ENCODE peak calls at places on chromosomes 7 and 10, in five cellular contexts. S is tibial nerve, F is gastrocnemius medialis, V is right atrium auricular region, D is ovary. K is an unnamed sample.

GRCh38 chr10:117980216-117980615 is 66.5 kb downstream of the RAB11FIP2 start:
- DNase-seq in S (no peak), D (no peak), V (no peak), F (no peak), K (no peak)

GRCh38 chr10:49070701-49071100 is 44.6 kb downstream of the VSTM4 start:
- DNase-seq in F (no peak), S (no peak), D (no peak), V (no peak), K (no peak)

GRCh38 chr10:61404771-61405170 is 48.4 kb downstream of the TMEM26 start:
- DNase-seq in F (no peak), V (no peak), S (no peak), D (no peak), K (no peak)

GRCh38 chr10:123385508-123385907 is 231.3 kb downstream of the BUB3 start:
- DNase-seq in D (no peak), V (no peak), F (no peak), S (no peak), K (no peak)

GRCh38 chr10:30999084-30999712 is 32.5 kb downstream of the ZNF438 start:
- DNase-seq in D (no peak), F (peak; percentile 78), V (no peak), S (peak; percentile 48), K (peak; percentile 38)

GRCh38 chr10:116627386-116627933 is 6.7 kb downstream of the PNLIPRP2 start:
- DNase-seq in F (no peak), S (no peak), D (peak; percentile 62), V (peak; percentile 47), K (no peak)

GRCh38 chr7:2522780-2523433 is 3.3 kb downstream of the LFNG start:
- DNase-seq in F (no peak), V (no peak), D (no peak), S (no peak), K (no peak)

GRCh38 chr10:79310911-79311573 is 36.2 kb upstream of the PPIF start:
- DNase-seq in F (no peak), D (peak; percentile 33), S (peak; percentile 40), V (no peak), K (no peak)

GRCh38 chr10:63547628-63548356 is 26.6 kb downstream of the REEP3 start:
- DNase-seq in V (no peak), S (no peak), D (no peak), F (no peak), K (peak; percentile 17)

GRCh38 chr7:19117081-19117869 is at the start of gene TWIST1:
- DNase-seq in F (no peak), V (peak; percentile 75), S (peak; percentile 63), D (peak; percentile 68), K (peak; percentile 46)

GRCh38 chr7:16619979-16620408 is 25.6 kb downstream of the ANKMY2 start:
- DNase-seq in D (no peak), S (no peak), V (no peak), F (no peak), K (no peak)

GRCh38 chr7:139735912-139736595 is 41.7 kb downstream of the HIPK2 start:
- DNase-seq in D (no peak), F (no peak), S (no peak), V (no peak), K (no peak)

GRCh38 chr7:139735466-139735865 is 42.3 kb downstream of the HIPK2 start:
- DNase-seq in V (no peak), D (no peak), S (no peak), F (no peak), K (no peak)

GRCh38 chr7:139732471-139733167 is 45.2 kb downstream of the HIPK2 start:
- DNase-seq in S (no peak), V (peak; percentile 54), F (no peak), D (no peak), K (no peak)

GRCh38 chr7:139733751-139734150 is 44.0 kb downstream of the HIPK2 start:
- DNase-seq in S (no peak), V (peak; percentile 56), F (no peak), D (no peak), K (no peak)

GRCh38 chr7:139734395-139734794 is 43.4 kb downstream of the HIPK2 start:
- DNase-seq in F (peak; percentile 72), D (no peak), S (peak; percentile 73), V (peak; percentile 85), K (no peak)
- H3K27ac ChIP-seq in F (peak overlapping the region; percentile 91), D (no peak overlapping the region), S (peak overlapping the region; percentile 86), V (peak overlapping the region; percentile 96), K (peak overlapping the region; percentile 85)

GRCh38 chr7:101988513-101988912 is 171.1 kb downstream of the CUX1 start:
- DNase-seq in S (no peak), D (no peak), V (no peak), F (no peak), K (no peak)
- H3K4me1 ChIP-seq in S (no peaks in the 10 kb centered on the region), D (peaks cover 1% of the 10 kb centered on the region), V (peaks cover 30% of the 10 kb centered on the region), F (peaks cover 18% of the 10 kb centered on the region), K (peaks cover 19% of the 10 kb centered on the region)

GRCh38 chr10:129809841-129810240 is 154.2 kb downstream of the EBF3 start:
- DNase-seq in F (no peak), D (no peak), S (no peak), V (peak; percentile 43), K (no peak)
- H3K27me3 ChIP-seq in F (no peaks in the 10 kb centered on the region), D (no peaks in the 10 kb centered on the region), S (no peaks in the 10 kb centered on the region), V (no peaks in the 10 kb centered on the region), K (peaks cover 3% of the 10 kb centered on the region)

GRCh38 chr7:697259-697615 is 29.3 kb upstream of the DNAAF5 start:
- DNase-seq in S (no peak), V (no peak), D (no peak), F (no peak), K (no peak)
- H3K27ac ChIP-seq in S (no peak overlapping the region), V (no peak overlapping the region), D (no peak overlapping the region), F (peak overlapping the region; percentile 41), K (peak overlapping the region; percentile 25)

GRCh38 chr10:3399756-3400155 is 227.2 kb upstream of the PITRM1 start:
- DNase-seq in V (peak; percentile 26), F (no peak), D (no peak), S (no peak), K (no peak)

GRCh38 chr10:3397846-3398245 is 225.3 kb upstream of the PITRM1 start:
- DNase-seq in D (no peak), F (no peak), V (no peak), S (no peak), K (no peak)

GRCh38 chr10:3400368-3400767 is 227.8 kb upstream of the PITRM1 start:
- DNase-seq in V (peak; percentile 50), F (no peak), S (no peak), D (no peak), K (no peak)

GRCh38 chr10:3397231-3397630 is 224.6 kb upstream of the PITRM1 start:
- DNase-seq in D (no peak), V (no peak), F (no peak), S (no peak), K (no peak)

DNA sequence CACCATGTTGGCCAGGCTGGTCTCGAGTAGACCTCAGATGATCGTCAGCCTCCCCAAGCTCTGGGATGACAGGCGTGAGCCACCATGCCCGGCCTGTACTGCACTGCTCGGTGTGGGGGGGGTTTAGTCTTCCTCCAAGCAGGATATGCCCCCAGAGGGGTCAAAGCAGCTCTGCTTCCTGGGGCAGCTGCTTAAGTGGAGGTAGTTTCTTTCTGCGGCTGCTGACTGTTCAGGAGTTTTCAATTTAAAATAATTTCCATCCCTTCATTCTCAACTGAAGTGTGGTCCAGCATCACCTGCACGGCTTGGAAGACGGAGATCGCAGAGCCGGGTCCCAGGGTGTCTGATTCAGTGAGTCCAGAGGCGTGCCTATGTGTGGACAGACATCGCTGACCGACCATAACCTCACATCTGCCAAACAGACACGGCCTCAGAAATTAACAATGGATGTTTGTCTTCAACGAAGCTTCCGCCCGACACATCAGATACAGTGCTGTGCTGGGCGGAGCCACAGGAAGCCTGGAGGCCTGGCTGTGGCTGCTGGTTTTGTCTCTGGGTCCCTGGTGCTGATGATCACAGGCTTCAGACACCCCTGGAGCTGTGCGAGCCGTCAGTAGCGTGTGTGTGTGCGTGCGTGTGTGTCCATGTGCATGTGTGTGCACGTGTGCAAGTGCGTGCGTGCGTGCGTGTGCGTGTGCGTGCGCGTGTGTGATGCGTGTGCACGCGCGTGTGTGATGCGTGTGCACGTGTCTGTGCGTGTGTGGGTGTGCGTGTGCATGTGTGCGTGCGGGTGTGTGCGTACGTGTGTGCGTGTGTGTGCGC is 226.5 kb upstream of the PITRM1 start:
- DNase-seq in F (no peak), D (no peak), V (peak; percentile 56), S (peak; percentile 42), K (peak; percentile 45)
- H3K4me1 ChIP-seq in F (no peaks in the 10 kb centered on the region), D (no peaks in the 10 kb centered on the region), V (peaks cover 12% of the 10 kb centered on the region), S (no peaks in the 10 kb centered on the region), K (no peaks in the 10 kb centered on the region)

GRCh38 chr7:70736715-70737460 is 395.1 kb upstream of the GALNT17 start:
- DNase-seq in V (no peak), D (no peak), S (peak; percentile 21), F (no peak), K (no peak)
- H3K27me3 ChIP-seq in V (no peaks in the 10 kb centered on the region), D (no peaks in the 10 kb centered on the region), S (no peaks in the 10 kb centered on the region), F (no peaks in the 10 kb centered on the region), K (no peaks in the 10 kb centered on the region)

K was measured in heart right ventricle.